ENCODE peak calls at places on chromosomes 3 and 15, in ten cellular contexts. E is stimulated activated CD4-positive, alpha-beta T cell treated with anti-CD3 and anti-CD28 coated beads, Interleukin-4, amount 100 ng/mL, for 1 hour; I is HCT116; J is NCI-H2029; V is GDM1; M is GM12892; H is GM19239; W is Kasumi-1; S is ELF-1; A is fibroblast of the aortic adventitia. F is an unnamed sample.

GRCh38 chr15:94097567-94097966 is 133.8 kb upstream of the MCTP2 start:
- DNase-seq in J (no peak), W (no peak), M (no peak), A (no peak), V (no peak), S (no peak), I (no peak), H (no peak), E (no peak), F (no peak)

GRCh38 chr3:107206141-107206540 is 171.1 kb upstream of the CCDC54 start:
- DNase-seq in E (no peak), J (no peak), I (peak), A (peak), S (peak), V (peak), W (peak), M (no peak), H (no peak), F (peak)

GRCh38 chr3:71684752-71685151 is 40.5 kb downstream of the EIF4E3 start:
- DNase-seq in H (no peak), M (no peak), S (peak), A (peak), V (no peak), W (no peak), E (no peak), I (no peak), J (peak), F (no peak)

GRCh38 chr15:58755956-58756355 is 6.4 kb upstream of the ADAM10 start:
- DNase-seq in E (no peak), J (no peak), H (no peak), A (peak), V (no peak), S (no peak), M (no peak), I (no peak), W (no peak), F (no peak)

GRCh38 chr3:172040976-172041963 is 1.9 kb downstream of the FNDC3B start:
- DNase-seq in E (no peak), H (no peak), M (no peak), J (no peak), S (peak), V (no peak), I (no peak), W (peak), A (peak), F (peak)

GRCh38 chr3:196096382-196096953 is 14.6 kb upstream of the TFRC start:
- DNase-seq in H (peak), W (peak), M (no peak), I (no peak), E (no peak), A (no peak), S (no peak), V (peak), J (no peak), F (no peak)

GRCh38 chr3:59775106-59775505 is 725.3 kb upstream of the CFAP20DC start:
- DNase-seq in S (peak), A (no peak), M (no peak), W (no peak), E (no peak), V (no peak), H (no peak), J (no peak), I (no peak), F (peak)

GRCh38 chr3:134453631-134454030 is 32.2 kb downstream of the ANAPC13 start:
- DNase-seq in V (no peak), M (no peak), E (no peak), I (peak), W (peak), A (no peak), H (no peak), J (no peak), S (peak), F (peak)

GRCh38 chr3:189978753-189979152 is 141.9 kb downstream of the P3H2 start:
- DNase-seq in E (no peak), J (no peak), M (no peak), W (no peak), S (no peak), H (no peak), V (no peak), A (peak), I (no peak), F (no peak)

GRCh38 chr3:73192036-73192738 is 130.7 kb downstream of the EBLN2 start:
- DNase-seq in E (no peak), I (peak), J (no peak), W (peak), V (no peak), H (no peak), M (no peak), S (peak), A (no peak), F (peak)

GRCh38 chr3:170712798-170713197 is 126.9 kb upstream of the SLC7A14 start:
- DNase-seq in A (peak), J (no peak), S (no peak), H (no peak), W (no peak), V (no peak), E (no peak), M (no peak), I (no peak), F (no peak)

F was measured in neural progenitor cell.